ENCODE peak calls at places on chromosomes 2 and 18, in eight cellular contexts. K is 8988T, I is upper lobe of right lung, J is NCI-H1436, G is colonic mucosa, P is EH, H is psoas muscle, Q is pancreas. E is an unnamed sample.

GRCh38 chr2:126970583-126970982 is 71.9 kb downstream of the TEX51 start:
- DNase-seq in P (peak; percentile 41), G (no peak), H (no peak), K (no peak), I (no peak), J (no peak), Q (no peak), E (no peak)

GRCh38 chr18:36901277-36901701 is 72.4 kb downstream of the KIAA1328 start:
- DNase-seq in I (no peak), J (no peak), P (peak; percentile 10), K (no peak), G (no peak), H (no peak), Q (no peak), E (no peak)

GRCh38 chr2:4964579-4964978 is 727.6 kb upstream of the SOX11 start:
- DNase-seq in H (no peak), P (no peak), J (no peak), K (no peak), G (no peak), I (no peak), Q (no peak), E (no peak)

GRCh38 chr2:158686166-158686792 is 108.8 kb upstream of the DAPL1 start:
- DNase-seq in P (peak; percentile 43), G (no peak), I (no peak), J (no peak), H (no peak), K (no peak), Q (no peak), E (no peak)

GRCh38 chr2:219124379-219125110 is 36.1 kb downstream of the NHEJ1 start:
- DNase-seq in I (no peak), K (no peak), J (no peak), P (peak; percentile 4), G (peak; percentile 84), H (no peak), Q (no peak), E (no peak)

GRCh38 chr18:50277935-50278334 is 3.4 kb downstream of the MBD1 start:
- DNase-seq in K (no peak), Q (no peak), P (peak; percentile 42), H (no peak), J (no peak), G (no peak), I (no peak), E (no peak)

GRCh38 chr2:182672471-182673165 is 43.4 kb upstream of the DNAJC10 start:
- DNase-seq in G (no peak), P (peak; percentile 84), H (no peak), K (no peak), J (no peak), I (no peak), Q (no peak), E (no peak)

GRCh38 chr2:88146590-88146989 is 18.7 kb upstream of the FABP1 start:
- DNase-seq in G (no peak), K (no peak), H (no peak), P (no peak), J (no peak), I (no peak), Q (no peak), E (no peak)

GRCh38 chr18:74817576-74817975 is 219.9 kb downstream of the ZNF407 start:
- DNase-seq in H (no peak), Q (no peak), J (no peak), P (peak; percentile 32), I (no peak), G (no peak), K (no peak), E (no peak)

GRCh38 chr2:192203876-192204275 is 9.1 kb upstream of the TMEFF2 start:
- DNase-seq in Q (no peak), J (no peak), I (no peak), G (no peak), P (no peak), K (no peak), H (no peak), E (no peak)

GRCh38 chr2:85394256-85394655 is 15.9 kb downstream of the CAPG start:
- DNase-seq in Q (no peak), I (peak; percentile 54), P (peak; percentile 15), K (no peak), J (no peak), H (peak; percentile 77), G (no peak), E (no peak)

GRCh38 chr18:54149078-54149697 is 75.3 kb downstream of the MBD2 start:
- DNase-seq in K (peak; percentile 8), J (no peak), H (no peak), P (peak; percentile 96), G (no peak), I (no peak), Q (no peak), E (peak; percentile 47)

GRCh38 chr2:38997784-38998183 is 108.1 kb downstream of the ARHGEF33 start:
- DNase-seq in P (peak; percentile 88), I (no peak), K (no peak), H (no peak), G (no peak), J (peak; percentile 6), Q (no peak), E (no peak)

GRCh38 chr2:159904127-159904564 is 106.1 kb upstream of the CD302 start:
- DNase-seq in K (no peak), Q (no peak), P (peak; percentile 12), J (no peak), H (no peak), I (peak; percentile 75), G (peak; percentile 37), E (no peak)

E was measured in PC-9.